ENCODE peak calls at places on chromosome 2, in seven cellular contexts. One of them, this sample, is unnamed.

GRCh38 chr2:105287692-105288091 is 41.8 kb downstream of the TGFBRAP1 start:
- DNase-seq in kidney: no peak
- DNase-seq in neural crest cell: peak; percentile 22
- DNase-seq in astrocyte of the spinal cord: peak; percentile 42
- DNase-seq in mucosa of descending colon: peak; percentile 45
- DNase-seq in gastrocnemius medialis: no peak
- DNase-seq in breast epithelium: no peak
- DNase-seq in this sample: peak; percentile 25

GRCh38 chr2:24207359-24207758 is 32.5 kb downstream of the FAM228A start:
- DNase-seq in kidney: no peak
- DNase-seq in neural crest cell: no peak
- DNase-seq in astrocyte of the spinal cord: no peak
- DNase-seq in mucosa of descending colon: no peak
- DNase-seq in gastrocnemius medialis: no peak
- DNase-seq in breast epithelium: no peak
- DNase-seq in this sample: no peak

GRCh38 chr2:46634905-46635304 is 155.5 kb downstream of the TMEM247 start:
- DNase-seq in kidney: no peak
- DNase-seq in neural crest cell: no peak
- DNase-seq in astrocyte of the spinal cord: no peak
- DNase-seq in mucosa of descending colon: no peak
- DNase-seq in gastrocnemius medialis: no peak
- DNase-seq in breast epithelium: no peak
- DNase-seq in this sample: no peak

GRCh38 chr2:139773720-139774277 is 993.6 kb upstream of the NXPH2 start:
- DNase-seq in kidney: no peak
- DNase-seq in neural crest cell: no peak
- DNase-seq in astrocyte of the spinal cord: no peak
- DNase-seq in mucosa of descending colon: no peak
- DNase-seq in gastrocnemius medialis: no peak
- DNase-seq in breast epithelium: no peak
- DNase-seq in this sample: no peak

GRCh38 chr2:150480241-150480640 is 7.2 kb downstream of the RND3 start:
- DNase-seq in kidney: no peak
- DNase-seq in neural crest cell: no peak
- DNase-seq in astrocyte of the spinal cord: peak; percentile 65
- DNase-seq in mucosa of descending colon: no peak
- DNase-seq in gastrocnemius medialis: no peak
- DNase-seq in breast epithelium: no peak
- DNase-seq in this sample: no peak

GRCh38 chr2:28613181-28613580 is 117.3 kb downstream of the PLB1 start:
- DNase-seq in kidney: peak; percentile 37
- DNase-seq in neural crest cell: no peak
- DNase-seq in astrocyte of the spinal cord: no peak
- DNase-seq in mucosa of descending colon: no peak
- DNase-seq in gastrocnemius medialis: no peak
- DNase-seq in breast epithelium: no peak
- DNase-seq in this sample: no peak

GRCh38 chr2:114517580-114517979 is 75.1 kb downstream of the DPP10 start:
- DNase-seq in kidney: no peak
- DNase-seq in neural crest cell: no peak
- DNase-seq in astrocyte of the spinal cord: no peak
- DNase-seq in mucosa of descending colon: no peak
- DNase-seq in gastrocnemius medialis: no peak
- DNase-seq in breast epithelium: no peak
- DNase-seq in this sample: no peak

GRCh38 chr2:164599954-164600589 is 21.2 kb downstream of the GRB14 start:
- DNase-seq in kidney: no peak
- DNase-seq in neural crest cell: peak; percentile 29
- DNase-seq in astrocyte of the spinal cord: peak; percentile 80
- DNase-seq in mucosa of descending colon: no peak
- DNase-seq in gastrocnemius medialis: no peak
- DNase-seq in breast epithelium: no peak
- DNase-seq in this sample: peak; percentile 20

GRCh38 chr2:157593411-157593810 is 35.3 kb downstream of the ACVR1C start:
- DNase-seq in kidney: no peak
- DNase-seq in neural crest cell: no peak
- DNase-seq in astrocyte of the spinal cord: no peak
- DNase-seq in mucosa of descending colon: no peak
- DNase-seq in gastrocnemius medialis: no peak
- DNase-seq in breast epithelium: no peak
- DNase-seq in this sample: no peak

GRCh38 chr2:157592983-157593382 is 35.7 kb downstream of the ACVR1C start:
- DNase-seq in kidney: no peak
- DNase-seq in neural crest cell: no peak
- DNase-seq in astrocyte of the spinal cord: peak; percentile 10
- DNase-seq in mucosa of descending colon: no peak
- DNase-seq in gastrocnemius medialis: no peak
- DNase-seq in breast epithelium: no peak
- DNase-seq in this sample: no peak

GRCh38 chr2:157592374-157592773 is 36.3 kb downstream of the ACVR1C start:
- DNase-seq in kidney: no peak
- DNase-seq in neural crest cell: no peak
- DNase-seq in astrocyte of the spinal cord: no peak
- DNase-seq in mucosa of descending colon: no peak
- DNase-seq in gastrocnemius medialis: no peak
- DNase-seq in breast epithelium: no peak
- DNase-seq in this sample: no peak

GRCh38 chr2:157601807-157602206 is 26.9 kb downstream of the ACVR1C start:
- DNase-seq in kidney: no peak
- DNase-seq in neural crest cell: no peak
- DNase-seq in astrocyte of the spinal cord: no peak
- DNase-seq in mucosa of descending colon: no peak
- DNase-seq in gastrocnemius medialis: no peak
- DNase-seq in breast epithelium: no peak
- DNase-seq in this sample: no peak

DNA sequence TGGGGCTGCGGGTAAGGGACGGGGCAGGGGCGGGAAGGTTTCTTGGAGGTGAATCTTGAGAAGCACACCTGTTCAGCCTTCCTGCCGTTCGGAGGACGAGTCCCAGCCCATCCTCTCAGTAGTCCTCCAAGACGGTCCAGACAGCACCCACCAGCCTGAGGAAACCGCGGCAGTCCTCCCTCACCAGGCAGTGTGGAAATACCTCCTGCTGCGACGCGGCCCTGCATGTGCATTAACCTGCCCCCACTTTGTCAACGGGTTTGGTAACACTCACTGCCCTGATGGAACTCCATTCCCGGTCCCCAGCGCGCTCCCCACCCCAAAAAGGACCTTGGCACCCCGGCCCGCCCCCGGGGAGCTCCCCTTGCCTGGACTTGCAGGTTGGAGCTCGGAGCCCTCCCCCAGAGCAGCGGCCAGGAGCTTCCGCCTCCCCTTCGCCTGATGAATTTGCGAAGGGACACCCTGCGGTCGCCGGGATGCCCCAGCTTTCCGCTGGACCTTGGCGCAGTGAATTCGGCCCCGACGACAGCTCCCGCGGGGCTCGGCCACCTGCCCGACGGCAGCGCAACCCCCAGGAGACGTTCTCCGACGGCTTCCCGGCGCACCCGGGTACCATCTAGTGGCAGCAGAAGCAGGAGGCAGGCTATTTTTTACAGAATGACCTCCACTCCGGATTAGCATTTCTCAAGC is 31.5 kb downstream of the ACVR1C start:
- DNase-seq in kidney: peak; percentile 79
- DNase-seq in neural crest cell: peak; percentile 39
- DNase-seq in astrocyte of the spinal cord: peak; percentile 23
- DNase-seq in mucosa of descending colon: no peak
- DNase-seq in gastrocnemius medialis: no peak
- DNase-seq in breast epithelium: no peak
- DNase-seq in this sample: no peak
- TF ChIP-seq CTCF in kidney: peak; percentile 44
- TF ChIP-seq CTCF in neural crest cell: peak; percentile 65
- TF ChIP-seq CTCF in astrocyte of the spinal cord: peak; percentile 66
- TF ChIP-seq CTCF in mucosa of descending colon: no peak
- TF ChIP-seq CTCF in gastrocnemius medialis: no peak
- TF ChIP-seq CTCF in breast epithelium: no peak
- TF ChIP-seq CTCF in this sample: no peak

GRCh38 chr2:136127356-136127755 is 9.4 kb upstream of the CXCR4 start:
- DNase-seq in kidney: no peak
- DNase-seq in neural crest cell: no peak
- DNase-seq in astrocyte of the spinal cord: no peak
- DNase-seq in mucosa of descending colon: no peak
- DNase-seq in gastrocnemius medialis: no peak
- DNase-seq in breast epithelium: no peak
- DNase-seq in this sample: no peak

GRCh38 chr2:136129601-136130000 is 11.7 kb upstream of the CXCR4 start:
- DNase-seq in kidney: no peak
- DNase-seq in neural crest cell: no peak
- DNase-seq in astrocyte of the spinal cord: no peak
- DNase-seq in mucosa of descending colon: no peak
- DNase-seq in gastrocnemius medialis: no peak
- DNase-seq in breast epithelium: no peak
- DNase-seq in this sample: no peak

GRCh38 chr2:136130511-136130910 is 12.6 kb upstream of the CXCR4 start:
- DNase-seq in kidney: no peak
- DNase-seq in neural crest cell: no peak
- DNase-seq in astrocyte of the spinal cord: no peak
- DNase-seq in mucosa of descending colon: no peak
- DNase-seq in gastrocnemius medialis: no peak
- DNase-seq in breast epithelium: no peak
- DNase-seq in this sample: no peak

GRCh38 chr2:136130045-136130444 is 12.1 kb upstream of the CXCR4 start:
- DNase-seq in kidney: no peak
- DNase-seq in neural crest cell: no peak
- DNase-seq in astrocyte of the spinal cord: no peak
- DNase-seq in mucosa of descending colon: no peak
- DNase-seq in gastrocnemius medialis: no peak
- DNase-seq in breast epithelium: no peak
- DNase-seq in this sample: no peak

DNA sequence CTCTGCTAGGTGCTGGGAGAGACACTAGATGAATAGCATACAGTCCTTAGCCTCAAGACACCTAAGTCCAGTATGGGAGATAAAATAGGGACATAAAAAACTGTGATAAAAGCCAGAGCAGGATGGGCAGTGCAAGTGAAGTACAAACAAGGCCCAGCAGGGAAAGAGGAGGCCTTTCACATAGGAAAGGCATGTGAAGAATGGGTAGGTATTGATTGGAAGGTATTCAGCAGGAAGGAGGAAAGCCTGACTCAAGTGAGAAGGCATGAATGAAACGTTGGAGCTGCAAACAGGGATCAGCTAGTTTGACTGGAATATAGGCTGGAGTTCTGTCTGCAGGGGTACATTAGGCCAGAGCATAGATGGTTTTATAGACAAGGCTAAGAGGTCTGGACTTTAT is 11.0 kb upstream of the CXCR4 start:
- DNase-seq in kidney: no peak
- DNase-seq in neural crest cell: no peak
- DNase-seq in astrocyte of the spinal cord: no peak
- DNase-seq in mucosa of descending colon: no peak
- DNase-seq in gastrocnemius medialis: no peak
- DNase-seq in breast epithelium: no peak
- DNase-seq in this sample: no peak
- TF ChIP-seq CTCF in kidney: no peak
- TF ChIP-seq CTCF in neural crest cell: no peak
- TF ChIP-seq CTCF in astrocyte of the spinal cord: no peak
- TF ChIP-seq CTCF in mucosa of descending colon: no peak
- TF ChIP-seq CTCF in gastrocnemius medialis: no peak
- TF ChIP-seq CTCF in breast epithelium: no peak
- TF ChIP-seq CTCF in this sample: no peak

GRCh38 chr2:109615637-109616144 is 1.5 kb downstream of the SOWAHC start:
- DNase-seq in kidney: peak; percentile 76
- DNase-seq in neural crest cell: no peak
- DNase-seq in astrocyte of the spinal cord: no peak
- DNase-seq in mucosa of descending colon: peak; percentile 67
- DNase-seq in gastrocnemius medialis: no peak
- DNase-seq in breast epithelium: no peak
- DNase-seq in this sample: peak; percentile 47
- TF ChIP-seq CTCF in kidney: no peak
- TF ChIP-seq CTCF in neural crest cell: no peak
- TF ChIP-seq CTCF in astrocyte of the spinal cord: no peak
- TF ChIP-seq CTCF in mucosa of descending colon: no peak
- TF ChIP-seq CTCF in gastrocnemius medialis: no peak
- TF ChIP-seq CTCF in breast epithelium: no peak
- TF ChIP-seq CTCF in this sample: peak; percentile 13

GRCh38 chr2:1070601-1071000 is 120.0 kb downstream of the SNTG2 start:
- DNase-seq in kidney: no peak
- DNase-seq in neural crest cell: no peak
- DNase-seq in astrocyte of the spinal cord: no peak
- DNase-seq in mucosa of descending colon: no peak
- DNase-seq in gastrocnemius medialis: no peak
- DNase-seq in breast epithelium: no peak
- DNase-seq in this sample: no peak
- TF ChIP-seq CTCF in kidney: no peak
- TF ChIP-seq CTCF in neural crest cell: no peak
- TF ChIP-seq CTCF in astrocyte of the spinal cord: no peak
- TF ChIP-seq CTCF in mucosa of descending colon: no peak
- TF ChIP-seq CTCF in gastrocnemius medialis: no peak
- TF ChIP-seq CTCF in breast epithelium: no peak
- TF ChIP-seq CTCF in this sample: no peak

This sample was measured in transverse colon.